ENCODE peak calls at places on chromosomes 12 and 14, in seven cellular contexts. H, O, Y, R, A, L and U are unnamed samples.

GRCh38 chr12:124208469-124208868 is 86.4 kb upstream of the RFLNA start:
- DNase-seq in L (no peak), H (no peak), R (no peak), A (no peak), Y (no peak), O (no peak), U (no peak)

GRCh38 chr14:105495101-105495989 is 4.3 kb downstream of the TEDC1 start:
- DNase-seq in L (no peak), R (peak; percentile 46), H (no peak), A (no peak), O (no peak), Y (no peak), U (no peak)

GRCh38 chr12:95767703-95768102 is 22.9 kb downstream of the NTN4 start:
- DNase-seq in R (no peak), L (no peak), O (no peak), Y (no peak), A (no peak), H (no peak), U (no peak)

GRCh38 chr14:58238252-58239247 is 6.1 kb upstream of the PSMA3 start:
- DNase-seq in L (no peak), Y (no peak), O (peak; percentile 25), H (no peak), R (no peak), A (no peak), U (no peak)

GRCh38 chr14:72714094-72714493 is 179.8 kb downstream of the DPF3 start:
- DNase-seq in Y (no peak), O (peak; percentile 66), A (no peak), L (no peak), R (peak; percentile 58), H (no peak), U (no peak)

GRCh38 chr14:97412933-97413574 is 615.9 kb downstream of the VRK1 start:
- DNase-seq in L (no peak), O (no peak), R (no peak), Y (no peak), H (no peak), A (no peak), U (no peak)

GRCh38 chr12:70724444-70724843 is 87.2 kb upstream of the PTPRB start:
- DNase-seq in L (peak; percentile 2), O (no peak), R (no peak), Y (no peak), H (no peak), A (peak; percentile 4), U (no peak)

GRCh38 chr14:68542346-68542745 is 250.5 kb downstream of the ZFP36L1 start:
- DNase-seq in R (no peak), O (no peak), L (no peak), H (no peak), Y (no peak), A (no peak), U (no peak)

GRCh38 chr12:2168808-2169207 is 116.0 kb downstream of the CACNA1C start:
- DNase-seq in R (no peak), L (peak; percentile 18), H (no peak), A (no peak), Y (no peak), O (no peak), U (peak; percentile 37)

GRCh38 chr14:101733211-101733610 is 28.3 kb upstream of the PPP2R5C start:
- DNase-seq in A (peak; percentile 42), R (no peak), O (no peak), L (no peak), Y (no peak), H (no peak), U (no peak)

GRCh38 chr12:64004639-64005038 is 160.1 kb downstream of the SRGAP1 start:
- DNase-seq in H (no peak), A (peak; percentile 43), Y (no peak), O (no peak), R (no peak), L (no peak), U (no peak)

GRCh38 chr12:123839826-123840225 is 77.7 kb downstream of the DNAH10 start:
- DNase-seq in H (no peak), A (no peak), R (no peak), Y (no peak), O (no peak), L (no peak), U (no peak)

GRCh38 chr14:20412422-20412821 is 879 bp downstream of the TEP1 start:
- DNase-seq in A (peak; percentile 24), Y (no peak), R (no peak), H (no peak), O (no peak), L (no peak), U (peak; percentile 36)

GRCh38 chr14:30620178-30620577 is 1.9 kb upstream of the SCFD1 start:
- DNase-seq in L (no peak), Y (no peak), H (no peak), R (no peak), A (peak; percentile 50), O (no peak), U (no peak)

GRCh38 chr12:16359512-16360491 is 12.4 kb downstream of the MGST1 start:
- DNase-seq in O (peak; percentile 31), Y (no peak), L (peak; percentile 54), H (no peak), R (no peak), A (peak; percentile 38), U (peak; percentile 21)

GRCh38 chr14:31106768-31107167 is 80.6 kb upstream of the STRN3 start:
- DNase-seq in Y (no peak), H (no peak), A (peak; percentile 18), O (no peak), L (no peak), R (no peak), U (no peak)

GRCh38 chr14:68772761-68773381 is 20.0 kb downstream of the ZFP36L1 start:
- DNase-seq in R (no peak), L (no peak), H (no peak), Y (no peak), O (no peak), A (no peak), U (no peak)

GRCh38 chr14:104968541-104969401 is 9.4 kb downstream of the AHNAK2 start:
- DNase-seq in H (peak; percentile 5), O (no peak), L (peak; percentile 66), Y (no peak), A (no peak), R (no peak), U (peak; percentile 42)

GRCh38 chr12:116319851-116320621 is 42.5 kb upstream of the MED13L start:
- DNase-seq in O (peak; percentile 56), A (peak; percentile 94), L (no peak), H (no peak), Y (no peak), R (no peak), U (no peak)

GRCh38 chr12:32366704-32367103 is 32.7 kb upstream of the FGD4 start:
- DNase-seq in L (no peak), H (no peak), R (no peak), O (no peak), Y (no peak), A (no peak), U (no peak)

GRCh38 chr14:101781240-101782061 is 19.9 kb downstream of the PPP2R5C start:
- DNase-seq in H (no peak), O (peak; percentile 55), L (peak; percentile 58), R (no peak), Y (peak; percentile 28), A (no peak), U (peak; percentile 65)

GRCh38 chr14:103221781-103222358 is 98.6 kb downstream of the TNFAIP2 start:
- DNase-seq in A (no peak), R (no peak), L (no peak), Y (no peak), O (no peak), H (no peak), U (no peak)

GRCh38 chr14:46368275-46368674 is 283.3 kb downstream of the RPL10L start:
- DNase-seq in A (no peak), H (no peak), R (no peak), L (no peak), O (no peak), Y (no peak), U (no peak)

GRCh38 chr12:116142936-116143882 is 134.3 kb downstream of the MED13L start:
- DNase-seq in Y (no peak), H (no peak), A (peak; percentile 89), R (no peak), O (no peak), L (no peak), U (no peak)

GRCh38 chr12:42590324-42590934 is 883 bp upstream of the PRICKLE1 start:
- DNase-seq in R (no peak), A (no peak), H (no peak), O (peak; percentile 4), Y (no peak), L (peak; percentile 64), U (peak; percentile 33)

GRCh38 chr12:54280401-54281260 is at the start of gene HNRNPA1:
- DNase-seq in A (peak; percentile 100), O (peak; percentile 91), Y (peak; percentile 82), L (peak; percentile 99), H (peak; percentile 99), R (peak; percentile 99), U (peak; percentile 100)

GRCh38 chr12:125183187-125184067 is 118.2 kb downstream of the AACS start:
- DNase-seq in A (peak; percentile 77), Y (peak; percentile 75), R (peak; percentile 77), H (peak; percentile 76), L (peak; percentile 79), O (peak; percentile 87), U (peak; percentile 73)